ENCODE peak calls at places on chromosomes 13 and 19, in nine cellular contexts. E is DMS153, C is RWPE1, B is heart left ventricle, T is NCI-H446 treated with DMSO at 0.1 percent for 48 hours, N is lower lobe of right lung, Y is NCI-H1930, Q is omental fat pad, L is mesenteric fat pad. Z is an unnamed sample.

GRCh38 chr19:51352783-51353360 is 10.9 kb upstream of the VSIG10L start:
- DNase-seq in E (no peak), C (no peak), B (no peak), T (no peak), N (no peak), Y (no peak), Q (no peak), L (no peak), Z (no peak)

GRCh38 chr13:50415428-50415827 is 400.2 kb downstream of the KCNRG start:
- DNase-seq in E (no peak), C (no peak), B (no peak), T (no peak), N (no peak), Y (no peak), Q (no peak), L (no peak), Z (no peak)

GRCh38 chr19:56348289-56348877 is 33.7 kb upstream of the ZSCAN5A start:
- DNase-seq in E (no peak), C (no peak), B (no peak), T (no peak), N (no peak), Y (no peak), Q (no peak), L (no peak), Z (peak; percentile 4)

GRCh38 chr19:7912144-7912696 is 2.4 kb upstream of the TGFBR3L start:
- DNase-seq in E (no peak), C (no peak), B (no peak), T (no peak), N (peak; percentile 48), Y (no peak), Q (no peak), L (no peak), Z (no peak)

GRCh38 chr19:44753619-44753931 is 5.1 kb downstream of the BCL3 start:
- DNase-seq in E (no peak), C (no peak), B (no peak), T (no peak), N (no peak), Y (no peak), Q (no peak), L (no peak), Z (no peak)

GRCh38 chr13:26229080-26229615 is 7.0 kb upstream of the RNF6 start:
- DNase-seq in E (no peak), C (no peak), B (no peak), T (no peak), N (no peak), Y (no peak), Q (no peak), L (no peak), Z (no peak)

GRCh38 chr19:821976-822773 is 420 bp upstream of the PLPPR3 start:
- DNase-seq in E (no peak), C (no peak), B (no peak), T (no peak), N (no peak), Y (peak; percentile 9), Q (no peak), L (no peak), Z (peak; percentile 41)

GRCh38 chr13:44336934-44337333 is 36.7 kb upstream of the SERP2 start:
- DNase-seq in E (no peak), C (no peak), B (no peak), T (no peak), N (no peak), Y (no peak), Q (no peak), L (no peak), Z (no peak)

GRCh38 chr19:11578342-11579142 is 1.1 kb upstream of the ACP5 start:
- DNase-seq in E (peak; percentile 8), C (no peak), B (peak; percentile 62), T (no peak), N (peak; percentile 92), Y (no peak), Q (no peak), L (no peak), Z (no peak)

Z was measured in Kasumi-1.